ENCODE peak calls at places on chromosome 11, in four cellular contexts. M is K562, X is HepG2, J is Panc1. B is an unnamed sample.

GRCh38 chr11:113270080-113270479 is 44.3 kb upstream of the TTC12 start:
- DNase-seq in X (no peak), J (no peak), M (no peak), B (no peak)

GRCh38 chr11:103596323-103596722 is 440.1 kb upstream of the DDI1 start:
- DNase-seq in J (no peak), X (no peak), M (no peak), B (no peak)

GRCh38 chr11:2527621-2528291 is 82.9 kb downstream of the KCNQ1 start:
- DNase-seq in X (no peak), M (no peak), J (no peak), B (no peak)

GRCh38 chr11:94876645-94877445 is 96.5 kb downstream of the CWC15 start:
- DNase-seq in M (peak), X (peak), J (peak), B (peak)

GRCh38 chr11:64897381-64898075 is 19.1 kb upstream of the EHD1 start:
- DNase-seq in X (no peak), J (no peak), M (no peak), B (no peak)

GRCh38 chr11:26231252-26231661 is 100.7 kb upstream of the ANO3 start:
- DNase-seq in X (no peak), M (no peak), J (no peak), B (no peak)

GRCh38 chr11:77223797-77224196 is 77.7 kb downstream of the GDPD4 start:
- DNase-seq in M (no peak), X (no peak), J (no peak), B (no peak)

GRCh38 chr11:132717824-132718223 is 814.5 kb downstream of the OPCML start:
- DNase-seq in X (no peak), J (no peak), M (no peak), B (no peak)

GRCh38 chr11:26846222-26846621 is 124.4 kb upstream of the SLC5A12 start:
- DNase-seq in X (no peak), J (no peak), M (no peak), B (no peak)

GRCh38 chr11:39570526-39570925 is 1888.9 kb downstream of the LRRC4C start:
- DNase-seq in X (no peak), J (no peak), M (no peak), B (no peak)

GRCh38 chr11:95700471-95700817 is 89.1 kb downstream of the FAM76B start:
- DNase-seq in J (no peak), M (no peak), X (no peak), B (no peak)

GRCh38 chr11:112794321-112794720 is 166.9 kb upstream of the NCAM1 start:
- DNase-seq in X (no peak), J (no peak), M (no peak), B (no peak)

GRCh38 chr11:83827940-83828554 is 541.9 kb upstream of the CCDC90B start:
- DNase-seq in X (peak), J (peak), M (peak), B (peak)
- TF ChIP-seq TCF7L2 in X (no peak), J (no peak), M (no peak), B (no peak)

GRCh38 chr11:120547871-120548681 is 36.5 kb downstream of the GRIK4 start:
- DNase-seq in X (peak), J (no peak), M (no peak), B (peak)
- TF ChIP-seq REST in X (no peak), J (no peak), M (no peak), B (no peak)

GRCh38 chr11:110088535-110089344 is 4.5 kb upstream of the ZC3H12C start:
- DNase-seq in M (no peak), X (no peak), J (no peak), B (no peak)
- TF ChIP-seq TCF7L2 in M (no peak), X (no peak), J (no peak), B (no peak)

GRCh38 chr11:12201016-12201985 is 90.9 kb downstream of the MICAL2 start:
- DNase-seq in X (peak), J (no peak), M (peak), B (no peak)
- TF ChIP-seq REST in X (no peak), J (no peak), M (peak), B (no peak)

GRCh38 chr11:30984827-30985226 is 384.7 kb downstream of the DCDC1 start:
- DNase-seq in X (no peak), J (no peak), M (no peak), B (no peak)

GRCh38 chr11:30987819-30988218 is 381.7 kb downstream of the DCDC1 start:
- DNase-seq in J (no peak), X (no peak), M (no peak), B (no peak)

GRCh38 chr11:30984442-30984816 is 385.1 kb downstream of the DCDC1 start:
- DNase-seq in M (no peak), J (no peak), X (peak), B (no peak)

GRCh38 chr11:30983810-30984441 is 385.6 kb downstream of the DCDC1 start:
- DNase-seq in X (no peak), M (no peak), J (no peak), B (no peak)

GRCh38 chr11:30983143-30983542 is 386.4 kb downstream of the DCDC1 start:
- DNase-seq in X (no peak), J (no peak), M (no peak), B (no peak)
- TF ChIP-seq TCF7L2 in X (no peak), J (no peak), M (no peak), B (no peak)

B was measured in HCT116.